ENCODE peak calls at places on chromosomes 13 and 19, in eight cellular contexts. J, C, N, D, S, H, P and I are unnamed samples. For H3K4me1, the result is how much of the 10 kb centered on the place peaks cover.

GRCh38 chr19:28737021-28737525 is 475.9 kb downstream of the UQCRFS1 start:
- DNase-seq in J (no peak), C (peak), N (no peak), D (no peak), S (no peak), H (no peak), P (no peak), I (no peak)

GRCh38 chr19:2532252-2533071 is 56.5 kb downstream of the GADD45B start:
- DNase-seq in J (no peak), C (peak), N (no peak), D (no peak), S (no peak), H (no peak), P (no peak), I (no peak)

GRCh38 chr13:38346764-38347163 is 2.9 kb upstream of the UFM1 start:
- DNase-seq in J (no peak), C (no peak), N (no peak), D (no peak), S (no peak), H (no peak), P (no peak), I (no peak)

GRCh38 chr19:45150731-45151725 is 9.8 kb downstream of the NKPD1 start:
- DNase-seq in J (no peak), C (no peak), N (no peak), D (no peak), S (no peak), H (no peak), P (no peak), I (no peak)

GRCh38 chr19:18173572-18174294 is at the start of gene IFI30:
- DNase-seq in J (peak), C (no peak), N (peak), D (peak), S (no peak), H (peak), P (peak), I (no peak)

GRCh38 chr13:110263906-110264305 is 43.1 kb downstream of the COL4A1 start:
- DNase-seq in J (no peak), C (no peak), N (no peak), D (peak), S (no peak), H (peak), P (no peak), I (no peak)

GRCh38 chr13:93875527-93875926 is 604.0 kb downstream of the DCT start:
- DNase-seq in J (no peak), C (peak), N (no peak), D (no peak), S (no peak), H (no peak), P (no peak), I (no peak)

GRCh38 chr13:113084094-113084942 is 21.3 kb upstream of the F7 start:
- DNase-seq in J (no peak), C (no peak), N (no peak), D (peak), S (no peak), H (no peak), P (no peak), I (no peak)

GRCh38 chr19:29781582-29782580 is 29.9 kb upstream of the CCNE1 start:
- DNase-seq in J (no peak), C (no peak), N (no peak), D (no peak), S (no peak), H (no peak), P (no peak), I (no peak)

GRCh38 chr13:73403362-73404150 is 344.8 kb downstream of the KLF5 start:
- DNase-seq in J (no peak), C (peak), N (no peak), D (no peak), S (no peak), H (no peak), P (no peak), I (no peak)

GRCh38 chr13:20140487-20140886 is 20.4 kb downstream of the GJA3 start:
- DNase-seq in J (no peak), C (no peak), N (no peak), D (no peak), S (no peak), H (no peak), P (no peak), I (no peak)

GRCh38 chr13:40341086-40341471 is 325.4 kb downstream of the FOXO1 start:
- DNase-seq in J (no peak), C (peak), N (no peak), D (no peak), S (no peak), H (no peak), P (no peak), I (no peak)

GRCh38 chr19:19657397-19657783 is 6.1 kb downstream of the ATP13A1 start:
- DNase-seq in J (no peak), C (peak), N (no peak), D (no peak), S (no peak), H (no peak), P (no peak), I (no peak)

GRCh38 chr19:33292595-33293254 is 9.6 kb downstream of the CEBPA start:
- DNase-seq in J (no peak), C (no peak), N (no peak), D (no peak), S (no peak), H (no peak), P (no peak), I (no peak)

GRCh38 chr19:33295621-33296472 is 6.5 kb downstream of the CEBPA start:
- DNase-seq in J (no peak), C (no peak), N (no peak), D (no peak), S (no peak), H (no peak), P (no peak), I (no peak)

GRCh38 chr19:33293255-33294057 is 8.9 kb downstream of the CEBPA start:
- DNase-seq in J (no peak), C (peak), N (no peak), D (no peak), S (no peak), H (no peak), P (no peak), I (no peak)

GRCh38 chr19:33296473-33297060 is 5.8 kb downstream of the CEBPA start:
- DNase-seq in J (no peak), C (no peak), N (no peak), D (no peak), S (no peak), H (no peak), P (no peak), I (no peak)

GRCh38 chr19:33294058-33294798 is 8.1 kb downstream of the CEBPA start:
- DNase-seq in J (no peak), C (no peak), N (no peak), D (no peak), S (no peak), H (peak), P (no peak), I (no peak)
- H3K27ac ChIP-seq in J (no peak), C (no peak), N (no peak), D (no peak), S (no peak), H (no peak), P (peak), I (no peak)

DNA sequence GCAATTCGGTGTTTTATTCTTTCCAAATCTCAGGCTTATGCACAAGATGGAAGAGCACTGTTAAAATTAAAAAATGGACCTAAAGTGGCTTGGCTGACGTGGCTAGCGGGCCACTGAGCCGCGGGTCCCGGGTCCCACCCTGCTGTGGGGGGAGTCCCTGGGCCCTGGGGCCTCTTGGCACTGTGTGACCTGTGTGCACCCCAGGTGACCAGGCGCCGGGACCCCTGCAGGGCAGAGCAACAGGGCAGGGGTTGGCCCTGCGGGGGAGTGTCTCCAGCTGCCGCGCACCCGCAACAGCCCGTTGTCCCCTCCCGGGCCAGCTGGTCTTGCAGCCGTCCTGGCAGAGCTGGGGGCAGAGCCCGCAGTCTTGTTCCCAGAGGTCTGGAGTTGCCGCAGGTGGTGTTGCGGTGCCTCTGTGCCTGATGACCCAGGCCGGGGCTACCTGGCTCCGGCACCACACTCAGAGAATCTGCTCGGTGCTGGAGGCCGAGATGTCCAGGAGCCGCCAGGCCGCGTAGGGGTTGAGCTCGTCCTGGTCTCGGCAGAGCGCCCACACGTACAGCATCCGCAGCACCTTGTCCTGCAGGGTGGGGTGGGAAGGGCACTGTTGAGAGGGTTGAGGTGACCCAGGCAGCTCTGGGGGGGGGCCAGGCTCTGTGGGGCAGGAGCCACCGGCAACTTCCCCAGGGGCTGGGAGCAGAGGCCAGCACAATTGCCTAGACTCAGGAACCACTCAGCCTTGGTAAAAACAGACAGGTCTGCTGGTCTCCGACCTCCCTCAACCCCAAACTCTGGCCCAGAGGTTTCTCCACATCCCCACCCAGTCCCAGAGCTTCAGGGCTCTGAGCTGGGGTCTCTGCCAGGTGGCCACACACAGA is 1.0 kb upstream of the CTXN1 start:
- DNase-seq in J (no peak), C (no peak), N (no peak), D (no peak), S (no peak), H (no peak), P (no peak), I (no peak)
- H3K4me1 ChIP-seq in J (under half), C (under half), N (half or more), D (under half), S (half or more), H (half or more), P (under half), I (under half)

GRCh38 chr19:277581-278165 is 13.5 kb downstream of the PLPP2 start:
- DNase-seq in J (no peak), C (peak), N (peak), D (no peak), S (no peak), H (no peak), P (no peak), I (no peak)
- TF ChIP-seq CTCF in J (no peak), C (no peak), N (no peak), D (no peak), S (no peak), H (no peak), P (no peak), I (no peak)

GRCh38 chr19:37909661-37910199 is 2.7 kb downstream of the SIPA1L3 start:
- DNase-seq in J (no peak), C (no peak), N (no peak), D (no peak), S (no peak), H (no peak), P (no peak), I (no peak)
- H3K27ac ChIP-seq in J (no peak), C (no peak), N (no peak), D (no peak), S (no peak), H (no peak), P (no peak), I (no peak)

DNA sequence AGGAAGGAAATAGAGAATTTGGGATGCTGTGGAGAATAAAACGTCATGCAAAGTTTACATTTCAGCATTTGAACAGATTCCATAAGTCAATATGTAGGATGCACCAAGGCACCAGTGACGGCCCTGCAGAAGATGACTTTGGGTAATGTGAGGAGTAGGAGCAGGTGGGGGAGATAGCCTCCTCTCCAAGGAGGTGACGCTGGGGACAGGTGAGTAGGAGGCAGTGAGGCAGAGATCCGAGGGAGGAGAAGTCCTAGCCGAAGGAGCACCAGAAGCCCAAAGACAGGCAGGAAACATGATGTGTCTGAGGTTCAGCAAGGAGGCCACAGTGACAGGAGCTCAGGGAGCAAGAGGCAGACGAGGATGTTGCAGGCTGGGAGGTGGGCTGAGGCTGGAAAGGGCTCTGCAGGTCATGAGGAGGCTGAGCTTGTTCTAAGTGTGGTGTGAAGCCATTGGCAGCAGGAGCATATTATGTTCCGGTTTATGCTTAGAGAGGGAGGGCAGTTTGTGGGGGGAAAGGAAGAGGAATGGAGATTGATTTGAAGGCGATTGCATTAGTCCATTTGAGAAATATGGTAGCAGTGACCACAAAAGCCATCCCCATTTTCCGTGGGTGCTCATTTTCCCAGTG is 55.7 kb upstream of the C1QTNF9 start:
- DNase-seq in J (no peak), C (no peak), N (no peak), D (no peak), S (no peak), H (no peak), P (no peak), I (peak)
- H3K4me1 ChIP-seq in J (under half), C (under half), N (under half), D (under half), S (under half), H (under half), P (under half), I (half or more)